ENCODE peak calls at places on chromosomes 6 and 20, in six cellular contexts. B, Q, P, N, R and V are unnamed samples.

GRCh38 chr6:34658605-34659218 is 37.9 kb downstream of the ILRUN start:
- DNase-seq in R (no peak), B (no peak), P (no peak), Q (no peak), N (no peak), V (no peak)

GRCh38 chr6:16337280-16337975 is 99.0 kb downstream of the GMPR start:
- DNase-seq in B (no peak), R (no peak), Q (no peak), P (peak), N (peak), V (peak)

GRCh38 chr6:131258816-131259476 is 123.7 kb downstream of the AKAP7 start:
- DNase-seq in N (no peak), Q (no peak), B (no peak), R (no peak), P (no peak), V (no peak)

GRCh38 chr20:34143951-34144350 is 31.9 kb upstream of the EIF2S2 start:
- DNase-seq in Q (no peak), N (no peak), R (no peak), B (no peak), P (no peak), V (no peak)

GRCh38 chr6:134707342-134707982 is 242.4 kb downstream of the ALDH8A1 start:
- DNase-seq in B (no peak), N (no peak), P (no peak), R (no peak), Q (no peak), V (no peak)

GRCh38 chr6:139839506-139840156 is 465.2 kb upstream of the CITED2 start:
- DNase-seq in N (no peak), P (no peak), B (no peak), Q (no peak), R (no peak), V (no peak)

GRCh38 chr6:37514377-37514776 is 14.7 kb upstream of the CCDC167 start:
- DNase-seq in R (peak), B (no peak), P (no peak), Q (peak), N (no peak), V (no peak)

GRCh38 chr20:63309261-63310071 is 16.5 kb downstream of the COL20A1 start:
- DNase-seq in R (no peak), B (no peak), Q (no peak), P (no peak), N (no peak), V (peak)

GRCh38 chr6:127518710-127519468 is at the start of gene MTCL3:
- DNase-seq in N (no peak), P (no peak), Q (no peak), R (no peak), B (peak), V (no peak)

GRCh38 chr6:15770347-15771143 is 107.7 kb upstream of the DTNBP1 start:
- DNase-seq in B (peak), R (no peak), N (no peak), Q (no peak), P (no peak), V (no peak)